ENCODE peak calls at places on chromosome 20, in ten cellular contexts. T is T1000; E is NCI-H1092; J is fibroblast of mammary gland; G is EL; Z is HTR-8/SVneo; Y is Right ventricle myocardium superior; L is neural crest cell; S is colonic mucosa; B is activated T-cell treated with anti-CD3 and anti-CD28 coated beads, Interleukin-2, amount 50 U/mL, for 24 hours. V is an unnamed sample.

GRCh38 chr20:54167909-54168872 is 5.6 kb downstream of the CYP24A1 start:
- DNase-seq in T (no peak), E (no peak), J (peak), G (no peak), Z (peak), Y (no peak), L (no peak), S (no peak), B (no peak), V (no peak)

GRCh38 chr20:62641749-62642665 is at the start of gene SLCO4A1:
- DNase-seq in T (no peak), E (peak), J (peak), G (peak), Z (peak), Y (peak), L (peak), S (peak), B (peak), V (peak)

GRCh38 chr20:62310757-62311121 is 7.9 kb downstream of the ADRM1 start:
- DNase-seq in T (no peak), E (no peak), J (no peak), G (no peak), Z (no peak), Y (no peak), L (no peak), S (no peak), B (no peak), V (no peak)

GRCh38 chr20:44739952-44740351 is 5.7 kb upstream of the KCNK15 start:
- DNase-seq in T (no peak), E (no peak), J (no peak), G (no peak), Z (no peak), Y (no peak), L (no peak), S (no peak), B (no peak), V (no peak)

GRCh38 chr20:21640556-21640955 is 64.9 kb upstream of the PAX1 start:
- DNase-seq in T (no peak), E (peak), J (no peak), G (no peak), Z (no peak), Y (no peak), L (no peak), S (no peak), B (no peak), V (no peak)

GRCh38 chr20:62356948-62357667 is 10.0 kb downstream of the LAMA5 start:
- DNase-seq in T (peak), E (no peak), J (peak), G (peak), Z (peak), Y (peak), L (no peak), S (no peak), B (no peak), V (no peak)

GRCh38 chr20:58716476-58717277 is 24.1 kb downstream of the NPEPL1 start:
- DNase-seq in T (no peak), E (peak), J (no peak), G (no peak), Z (no peak), Y (peak), L (peak), S (peak), B (peak), V (no peak)

GRCh38 chr20:11740975-11741374 is 176.7 kb upstream of the BTBD3 start:
- DNase-seq in T (no peak), E (no peak), J (no peak), G (no peak), Z (no peak), Y (no peak), L (no peak), S (no peak), B (no peak), V (no peak)

GRCh38 chr20:43975096-43975768 is 60.6 kb downstream of the TOX2 start:
- DNase-seq in T (peak), E (no peak), J (peak), G (peak), Z (peak), Y (no peak), L (no peak), S (no peak), B (no peak), V (no peak)

GRCh38 chr20:34522969-34523871 is 7.0 kb downstream of the DYNLRB1 start:
- DNase-seq in T (no peak), E (no peak), J (peak), G (peak), Z (peak), Y (no peak), L (peak), S (peak), B (peak), V (peak)

GRCh38 chr20:37411408-37412306 is 65.7 kb downstream of the SRC start:
- DNase-seq in T (no peak), E (no peak), J (no peak), G (no peak), Z (no peak), Y (no peak), L (no peak), S (no peak), B (no peak), V (no peak)

GRCh38 chr20:11041396-11041795 is 367.6 kb upstream of the JAG1 start:
- DNase-seq in T (no peak), E (no peak), J (peak), G (peak), Z (no peak), Y (no peak), L (no peak), S (no peak), B (no peak), V (no peak)

GRCh38 chr20:43003318-43003928 is 186.3 kb downstream of the PTPRT start:
- DNase-seq in T (no peak), E (no peak), J (no peak), G (no peak), Z (no peak), Y (no peak), L (no peak), S (no peak), B (no peak), V (no peak)

GRCh38 chr20:58554541-58554940 is 39.3 kb upstream of the APCDD1L start:
- DNase-seq in T (no peak), E (no peak), J (no peak), G (no peak), Z (no peak), Y (no peak), L (no peak), S (no peak), B (no peak), V (no peak)

GRCh38 chr20:37564388-37565133 is 36.9 kb upstream of the BLCAP start:
- DNase-seq in T (no peak), E (peak), J (peak), G (peak), Z (peak), Y (peak), L (peak), S (peak), B (peak), V (peak)

GRCh38 chr20:19777311-19777710 is 19.3 kb downstream of the RIN2 start:
- DNase-seq in T (no peak), E (no peak), J (no peak), G (no peak), Z (no peak), Y (no peak), L (no peak), S (no peak), B (no peak), V (no peak)

GRCh38 chr20:37651932-37652331 is 41.9 kb upstream of the CTNNBL1 start:
- DNase-seq in T (no peak), E (peak), J (peak), G (peak), Z (peak), Y (peak), L (no peak), S (no peak), B (peak), V (no peak)

GRCh38 chr20:32986331-32986966 is 17.8 kb downstream of the SUN5 start:
- DNase-seq in T (no peak), E (no peak), J (no peak), G (no peak), Z (no peak), Y (peak), L (no peak), S (no peak), B (no peak), V (peak)

GRCh38 chr20:25005220-25005619 is 12.7 kb upstream of the APMAP start:
- DNase-seq in T (no peak), E (peak), J (peak), G (no peak), Z (no peak), Y (no peak), L (no peak), S (peak), B (no peak), V (peak)

GRCh38 chr20:47061549-47061948 is 166.9 kb downstream of the EYA2 start:
- DNase-seq in T (no peak), E (no peak), J (peak), G (no peak), Z (no peak), Y (no peak), L (no peak), S (no peak), B (no peak), V (no peak)

GRCh38 chr20:14963262-14963663 is 625.9 kb upstream of the FLRT3 start:
- DNase-seq in T (peak), E (no peak), J (peak), G (peak), Z (no peak), Y (no peak), L (no peak), S (no peak), B (no peak), V (no peak)

V was measured in midbrain.